ENCODE peak calls at places on chromosomes 5 and 9, in nine cellular contexts. B is AG04449; I is PC-3; M is body of pancreas; C is HFFc6; G is H1; Q is lower leg skin; U is activated CD8-positive, alpha-beta T cell treated with anti-CD3 and anti-CD28 coated beads for 36 hours; X is chondrocyte. P is an unnamed sample.
A peak's percentile ranks its signal among the peaks of the same experiment; 100 is the strongest.

GRCh38 chr5:72034710-72035109 is 72.6 kb upstream of the MAP1B start:
- DNase-seq in B (no peak), I (no peak), M (no peak), C (no peak), G (no peak), Q (no peak), U (no peak), X (no peak), P (no peak)

GRCh38 chr5:172421020-172421419 is 33.3 kb downstream of the SH3PXD2B start:
- DNase-seq in B (no peak), I (no peak), M (no peak), C (no peak), G (no peak), Q (no peak), U (no peak), X (no peak), P (no peak)

GRCh38 chr5:65032250-65032649 is 263.5 kb downstream of the CWC27 start:
- DNase-seq in B (peak; percentile 82), I (no peak), M (no peak), C (peak; percentile 98), G (no peak), Q (no peak), U (no peak), X (no peak), P (no peak)

GRCh38 chr5:69505306-69505705 is 12.7 kb downstream of the OCLN start:
- DNase-seq in B (no peak), I (no peak), M (no peak), C (no peak), G (no peak), Q (no peak), U (no peak), X (no peak), P (no peak)

GRCh38 chr5:139004374-139005307 is 129.5 kb upstream of the LRRTM2 start:
- DNase-seq in B (no peak), I (peak; percentile 10), M (no peak), C (no peak), G (no peak), Q (no peak), U (no peak), X (no peak), P (peak; percentile 1)

GRCh38 chr5:129461816-129462396 is 1.8 kb downstream of the ADAMTS19 start:
- DNase-seq in B (no peak), I (no peak), M (no peak), C (no peak), G (no peak), Q (no peak), U (no peak), X (no peak), P (no peak)

GRCh38 chr5:57751710-57752109 is 269.1 kb upstream of the ACTBL2 start:
- DNase-seq in B (no peak), I (no peak), M (no peak), C (no peak), G (no peak), Q (no peak), U (no peak), X (no peak), P (no peak)

GRCh38 chr5:132457371-132458225 is 33.0 kb downstream of the IRF1 start:
- DNase-seq in B (no peak), I (no peak), M (no peak), C (peak; percentile 55), G (no peak), Q (no peak), U (peak; percentile 74), X (peak; percentile 35), P (no peak)

GRCh38 chr5:147472669-147473131 is 37.2 kb downstream of the DPYSL3 start:
- DNase-seq in B (no peak), I (no peak), M (no peak), C (no peak), G (no peak), Q (no peak), U (no peak), X (no peak), P (no peak)

GRCh38 chr9:75699625-75700251 is 190.7 kb upstream of the PCSK5 start:
- DNase-seq in B (no peak), I (no peak), M (no peak), C (no peak), G (no peak), Q (no peak), U (no peak), X (no peak), P (no peak)

GRCh38 chr5:33891731-33892418 is at the start of gene ADAMTS12:
- DNase-seq in B (no peak), I (no peak), M (peak; percentile 18), C (peak; percentile 63), G (no peak), Q (no peak), U (no peak), X (no peak), P (peak; percentile 86)

GRCh38 chr5:175282611-175283225 is 161.3 kb downstream of the DRD1 start:
- DNase-seq in B (no peak), I (no peak), M (no peak), C (no peak), G (no peak), Q (no peak), U (no peak), X (no peak), P (no peak)

GRCh38 chr5:1259806-1260480 is 34.8 kb downstream of the SLC6A18 start:
- DNase-seq in B (no peak), I (no peak), M (no peak), C (no peak), G (no peak), Q (no peak), U (no peak), X (no peak), P (no peak)

GRCh38 chr5:82312373-82312856 is 34.3 kb upstream of the RPS23 start:
- DNase-seq in B (no peak), I (peak; percentile 83), M (peak; percentile 39), C (peak; percentile 71), G (peak; percentile 21), Q (peak; percentile 59), U (peak; percentile 57), X (no peak), P (peak; percentile 88)

GRCh38 chr5:7754997-7755596 is 95.8 kb downstream of the CFAP90 start:
- DNase-seq in B (no peak), I (peak; percentile 78), M (peak; percentile 63), C (peak; percentile 12), G (peak; percentile 56), Q (no peak), U (peak; percentile 58), X (no peak), P (no peak)

DNA sequence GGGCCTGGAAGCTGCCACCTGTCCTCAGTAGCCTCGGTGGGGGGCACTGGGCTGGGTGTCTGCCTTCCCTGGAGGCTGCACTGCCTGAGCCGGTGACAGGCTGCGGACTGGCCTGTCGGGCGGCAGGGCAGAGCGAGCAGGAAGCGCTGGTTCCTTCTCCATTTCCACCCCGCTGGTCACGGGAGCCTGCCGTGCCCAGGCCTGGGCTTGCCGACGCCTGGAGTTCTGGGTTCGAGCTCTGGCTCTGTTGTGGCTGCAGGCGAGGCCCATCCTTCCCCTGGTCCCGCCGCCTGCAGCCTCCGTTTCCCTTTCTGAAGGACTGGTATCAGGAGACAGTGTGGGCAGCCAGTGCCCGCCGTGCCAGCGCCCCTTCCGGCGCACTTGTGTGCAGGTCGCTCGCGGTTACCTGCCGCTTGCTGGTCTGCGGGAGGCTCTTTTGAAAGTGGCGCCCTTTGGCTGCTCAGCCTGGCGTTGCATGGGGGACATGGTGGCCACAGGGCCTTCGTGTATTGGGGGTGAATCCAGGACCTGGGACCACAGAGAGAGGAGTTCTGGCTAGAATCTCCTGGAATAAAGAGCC is 34.0 kb downstream of the RXRA start:
- DNase-seq in B (no peak), I (no peak), M (peak; percentile 33), C (no peak), G (no peak), Q (no peak), U (no peak), X (no peak), P (no peak)
- TF ChIP-seq CTCF in B (no peak), I (no peak), M (no peak), C (no peak), G (no peak), Q (no peak), U (no peak), X (no peak), P (no peak)

DNA sequence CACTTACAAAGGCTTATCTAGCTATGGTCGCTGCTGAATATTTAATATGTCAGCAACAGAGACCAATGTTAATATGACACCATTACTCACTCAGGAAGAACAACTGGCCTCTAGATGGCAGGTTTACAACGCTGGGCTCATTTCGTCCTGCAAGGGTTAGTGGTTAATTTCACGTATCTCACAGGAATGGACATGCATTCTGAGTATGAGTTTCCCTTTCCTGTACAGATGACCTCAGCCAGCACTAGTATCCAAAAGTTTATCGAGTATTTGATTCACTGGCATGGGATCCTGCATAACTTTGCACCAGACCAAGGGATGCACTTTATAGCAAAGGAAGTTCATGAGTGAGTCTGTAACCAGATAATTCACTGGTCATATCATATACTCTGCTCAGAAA is 8.7 kb upstream of the TRPC7 start:
- DNase-seq in B (no peak), I (peak; percentile 64), M (no peak), C (peak; percentile 69), G (no peak), Q (no peak), U (no peak), X (no peak), P (no peak)
- TF ChIP-seq CTCF in B (peak; percentile 42), I (peak; percentile 66), M (no peak), C (peak; percentile 75), G (peak; percentile 66), Q (no peak), U (no peak), X (peak; percentile 38), P (peak; percentile 25)

DNA sequence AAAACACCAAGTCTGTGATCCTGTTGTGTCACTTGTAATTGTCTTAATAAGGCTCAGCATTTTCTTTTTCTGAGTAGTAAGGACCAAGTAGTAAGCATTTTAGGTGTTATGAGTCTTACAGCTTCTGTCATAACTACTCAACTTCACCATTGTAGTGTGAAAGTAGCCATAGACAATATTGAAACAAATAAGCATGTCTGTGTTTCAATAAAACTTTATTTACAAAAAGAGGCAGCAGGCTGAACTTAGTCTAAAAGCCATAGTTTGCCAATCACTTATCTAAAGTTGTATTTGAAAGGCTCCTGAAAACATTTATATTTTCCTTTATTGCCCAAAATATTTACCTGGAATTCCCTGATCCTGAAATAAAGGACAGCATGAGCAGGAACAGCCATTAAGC is 796.1 kb downstream of the CDH12 start:
- DNase-seq in B (no peak), I (no peak), M (no peak), C (no peak), G (no peak), Q (no peak), U (no peak), X (no peak), P (no peak)
- TF ChIP-seq CTCF in B (no peak), I (no peak), M (no peak), C (no peak), G (no peak), Q (no peak), U (no peak), X (no peak), P (no peak)

DNA sequence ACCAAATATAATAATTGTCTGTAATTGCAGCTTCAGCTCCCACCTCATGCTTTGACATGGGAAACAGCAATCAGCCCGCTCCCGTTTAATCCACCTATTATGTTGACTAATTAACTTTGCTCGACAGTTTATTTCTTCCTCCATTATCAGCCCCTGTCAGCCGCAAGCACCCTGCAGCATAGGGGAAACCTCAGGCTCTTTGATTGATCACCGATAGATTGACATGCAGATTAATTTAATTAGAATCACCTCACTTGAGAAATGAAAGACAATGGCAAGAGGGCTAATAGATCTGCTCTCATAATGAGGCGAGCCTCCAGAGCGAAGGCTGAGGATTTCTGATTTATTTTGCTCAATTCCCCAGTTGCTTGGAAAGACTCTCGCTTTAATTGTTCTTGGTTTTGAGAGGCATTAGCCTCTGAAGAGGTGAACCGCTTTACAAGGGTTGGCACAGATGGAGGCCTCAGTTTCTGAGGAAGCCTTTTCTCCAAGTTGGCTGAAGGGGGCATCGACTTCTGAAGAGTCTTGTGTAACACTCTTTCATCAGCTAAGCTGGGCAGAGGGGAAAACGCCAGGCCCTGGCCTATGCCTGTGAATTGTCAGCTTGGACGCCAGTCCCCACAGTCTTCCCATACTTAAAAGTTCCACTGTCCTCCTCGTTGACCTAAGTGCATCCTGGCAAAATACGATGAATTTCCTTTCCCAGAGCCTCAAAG is 275.4 kb downstream of the EBF1 start:
- DNase-seq in B (no peak), I (no peak), M (no peak), C (no peak), G (no peak), Q (no peak), U (no peak), X (no peak), P (no peak)
- TF ChIP-seq CTCF in B (no peak), I (no peak), M (no peak), C (no peak), G (no peak), Q (no peak), U (no peak), X (no peak), P (no peak)

P was measured in osteocyte.